ENCODE peak calls at places on chromosomes 6 and 20, in four cellular contexts. A is WTC11, C is H1, N is K562. L is an unnamed sample.
A peak's percentile ranks its signal among the peaks of the same experiment; 100 is the strongest.

GRCh38 chr20:32846852-32847251 is 11.9 kb upstream of the EFCAB8 start:
- DNase-seq in A (no peak), C (no peak), N (no peak), L (no peak)

GRCh38 chr6:46509063-46509462 is 17.8 kb upstream of the RCAN2 start:
- DNase-seq in A (no peak), C (no peak), N (no peak), L (no peak)

GRCh38 chr6:71608646-71609045 is 277.7 kb upstream of the RIMS1 start:
- DNase-seq in A (no peak), C (no peak), N (no peak), L (no peak)

GRCh38 chr6:35485402-35485877 is 11.4 kb downstream of the TEAD3 start:
- DNase-seq in A (peak; percentile 67), C (no peak), N (no peak), L (no peak)

GRCh38 chr20:50273601-50274491 is 83.2 kb downstream of the CEBPB start:
- DNase-seq in A (peak; percentile 26), C (no peak), N (no peak), L (no peak)

GRCh38 chr20:25237610-25238318 is 10.1 kb upstream of the PYGB start:
- DNase-seq in A (no peak), C (no peak), N (peak; percentile 81), L (no peak)

GRCh38 chr20:21702553-21703467 is 2.7 kb upstream of the PAX1 start:
- DNase-seq in A (peak; percentile 95), C (no peak), N (peak; percentile 53), L (peak; percentile 80)

GRCh38 chr6:13163161-13163944 is 165.0 kb downstream of the TBC1D7 start:
- DNase-seq in A (no peak), C (no peak), N (no peak), L (no peak)

GRCh38 chr6:123091091-123091895 is 95.3 kb downstream of the CLVS2 start:
- DNase-seq in A (no peak), C (no peak), N (no peak), L (peak; percentile 20)

GRCh38 chr20:1619861-1620444 is at the start of gene SIRPB1:
- DNase-seq in A (no peak), C (no peak), N (no peak), L (no peak)

GRCh38 chr6:39568896-39569295 is 156.3 kb downstream of the KIF6 start:
- DNase-seq in A (no peak), C (no peak), N (no peak), L (no peak)

GRCh38 chr6:168528457-168529095 is 87.6 kb downstream of the SMOC2 start:
- DNase-seq in A (no peak), C (no peak), N (no peak), L (no peak)

GRCh38 chr6:9537381-9537780 is 877.5 kb downstream of the TFAP2A start:
- DNase-seq in A (no peak), C (no peak), N (no peak), L (no peak)

GRCh38 chr6:24775520-24776058 is 852 bp downstream of the GMNN start:
- DNase-seq in A (no peak), C (no peak), N (peak; percentile 43), L (no peak)

GRCh38 chr20:13276945-13277582 is 56.0 kb downstream of the ISM1 start:
- DNase-seq in A (no peak), C (no peak), N (no peak), L (no peak)

GRCh38 chr6:44149369-44150012 is 9.1 kb upstream of the CAPN11 start:
- DNase-seq in A (no peak), C (no peak), N (no peak), L (no peak)

GRCh38 chr6:137570307-137570832 is 76.2 kb upstream of the OLIG3 start:
- DNase-seq in A (no peak), C (no peak), N (no peak), L (no peak)

GRCh38 chr6:129184808-129185366 is 301.9 kb downstream of the LAMA2 start:
- DNase-seq in A (no peak), C (no peak), N (no peak), L (no peak)

GRCh38 chr20:37419307-37419706 is 73.4 kb downstream of the SRC start:
- DNase-seq in A (no peak), C (no peak), N (no peak), L (no peak)

GRCh38 chr6:2480267-2480966 is 235.0 kb upstream of the GMDS start:
- DNase-seq in A (no peak), C (no peak), N (no peak), L (no peak)

GRCh38 chr6:35034411-35035171 is 106.5 kb downstream of the TCP11 start:
- DNase-seq in A (no peak), C (no peak), N (no peak), L (no peak)

DNA sequence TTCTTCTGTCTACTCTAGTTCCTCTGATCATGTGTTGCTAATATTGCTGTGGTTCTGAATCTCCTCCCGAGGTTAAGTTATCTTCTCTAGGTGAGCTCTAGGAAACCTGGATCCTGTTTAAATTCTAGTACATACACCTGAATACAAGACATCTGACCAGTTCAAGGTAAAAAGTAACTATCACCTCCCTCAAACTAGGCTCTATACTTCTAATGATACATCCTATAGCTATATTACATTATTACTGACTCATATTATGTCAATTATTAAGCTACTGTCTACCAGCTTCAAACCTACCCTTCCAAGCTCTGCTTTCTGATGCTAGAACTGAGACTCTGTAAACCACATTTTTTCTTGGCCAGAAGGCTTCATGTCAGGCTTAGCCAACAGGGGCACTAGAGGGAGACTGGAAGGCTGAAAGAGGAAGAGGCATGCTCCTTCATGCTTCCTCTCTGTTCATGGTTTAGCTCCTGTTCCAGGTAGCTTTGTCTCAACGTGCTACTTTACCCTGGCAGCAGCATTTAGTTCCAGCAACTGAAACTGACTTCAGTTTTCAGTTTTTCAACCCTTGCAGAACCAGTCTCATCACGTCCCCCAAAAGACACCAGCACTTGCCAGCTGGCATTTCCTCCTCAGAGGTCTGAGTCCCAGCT is 148.4 kb upstream of the TOP1 start:
- DNase-seq in A (no peak), C (no peak), N (no peak), L (no peak)
- TF ChIP-seq TEAD4 in A (no peak), C (no peak), N (no peak), L (no peak)

GRCh38 chr20:39312107-39312506 is 350.0 kb downstream of the DHX35 start:
- DNase-seq in A (no peak), C (no peak), N (no peak), L (no peak)
- TF ChIP-seq TEAD4 in A (no peak), C (no peak), N (no peak), L (no peak)

DNA sequence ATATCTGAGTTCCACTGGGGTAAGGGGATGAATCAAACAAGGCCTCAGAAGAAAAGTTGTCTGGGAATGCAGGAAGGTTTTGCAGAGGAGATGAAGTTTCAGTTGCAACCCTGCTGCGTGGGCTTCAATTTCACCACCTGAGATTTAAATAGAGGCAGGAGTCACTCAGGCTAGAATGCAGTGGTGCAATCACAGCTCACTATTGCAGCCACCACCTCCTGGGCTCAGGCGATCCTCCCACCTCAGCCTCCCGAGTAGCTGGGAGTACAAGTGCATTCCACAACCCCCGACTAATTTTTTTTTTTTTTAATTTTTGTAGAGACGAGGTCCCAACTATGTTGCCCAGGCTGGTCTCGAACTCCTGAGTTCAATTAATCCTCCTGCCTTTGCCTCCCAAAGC is 1.5 kb upstream of the ZNF165 start:
- DNase-seq in A (no peak), C (no peak), N (no peak), L (no peak)
- TF ChIP-seq TEAD4 in A (no peak), C (no peak), N (no peak), L (no peak)

GRCh38 chr6:147973806-147974205 is 368.8 kb upstream of the SASH1 start:
- DNase-seq in A (no peak), C (no peak), N (no peak), L (no peak)

GRCh38 chr6:147970970-147971369 is 371.7 kb upstream of the SASH1 start:
- DNase-seq in A (no peak), C (no peak), N (peak; percentile 26), L (no peak)

GRCh38 chr6:147978078-147978477 is 364.6 kb upstream of the SASH1 start:
- DNase-seq in A (no peak), C (no peak), N (no peak), L (no peak)

GRCh38 chr6:147972436-147972835 is 370.2 kb upstream of the SASH1 start:
- DNase-seq in A (no peak), C (no peak), N (no peak), L (no peak)

DNA sequence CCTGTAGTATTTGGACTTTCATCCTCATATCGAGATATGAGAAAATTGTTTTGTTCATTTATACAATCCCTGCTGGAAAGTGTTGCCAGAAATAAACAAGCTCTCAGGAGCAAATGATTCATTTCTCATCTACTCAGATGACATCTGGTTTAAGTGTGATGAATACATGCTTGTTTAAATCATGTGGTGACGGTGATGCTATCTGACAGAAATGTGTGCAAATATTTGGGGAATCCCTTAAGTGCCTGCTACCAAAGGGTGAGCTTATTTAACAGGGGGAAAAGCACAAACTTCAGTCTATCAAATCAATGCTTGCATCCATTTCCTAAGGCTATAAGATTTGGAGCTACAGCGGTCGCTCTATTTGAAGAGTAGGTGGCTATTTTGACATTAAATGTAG is 368.3 kb upstream of the SASH1 start:
- DNase-seq in A (no peak), C (no peak), N (no peak), L (no peak)
- TF ChIP-seq TEAD4 in A (no peak), C (no peak), N (no peak), L (no peak)

GRCh38 chr6:5461365-5461764 is 200.1 kb downstream of the FARS2 start:
- DNase-seq in A (no peak), C (no peak), N (no peak), L (no peak)

GRCh38 chr6:5453531-5453930 is 192.2 kb downstream of the FARS2 start:
- DNase-seq in A (no peak), C (no peak), N (no peak), L (no peak)

GRCh38 chr6:5459346-5459745 is 198.0 kb downstream of the FARS2 start:
- DNase-seq in A (no peak), C (no peak), N (no peak), L (no peak)

GRCh38 chr6:5457036-5457435 is 195.7 kb downstream of the FARS2 start:
- DNase-seq in A (no peak), C (no peak), N (no peak), L (no peak)

DNA sequence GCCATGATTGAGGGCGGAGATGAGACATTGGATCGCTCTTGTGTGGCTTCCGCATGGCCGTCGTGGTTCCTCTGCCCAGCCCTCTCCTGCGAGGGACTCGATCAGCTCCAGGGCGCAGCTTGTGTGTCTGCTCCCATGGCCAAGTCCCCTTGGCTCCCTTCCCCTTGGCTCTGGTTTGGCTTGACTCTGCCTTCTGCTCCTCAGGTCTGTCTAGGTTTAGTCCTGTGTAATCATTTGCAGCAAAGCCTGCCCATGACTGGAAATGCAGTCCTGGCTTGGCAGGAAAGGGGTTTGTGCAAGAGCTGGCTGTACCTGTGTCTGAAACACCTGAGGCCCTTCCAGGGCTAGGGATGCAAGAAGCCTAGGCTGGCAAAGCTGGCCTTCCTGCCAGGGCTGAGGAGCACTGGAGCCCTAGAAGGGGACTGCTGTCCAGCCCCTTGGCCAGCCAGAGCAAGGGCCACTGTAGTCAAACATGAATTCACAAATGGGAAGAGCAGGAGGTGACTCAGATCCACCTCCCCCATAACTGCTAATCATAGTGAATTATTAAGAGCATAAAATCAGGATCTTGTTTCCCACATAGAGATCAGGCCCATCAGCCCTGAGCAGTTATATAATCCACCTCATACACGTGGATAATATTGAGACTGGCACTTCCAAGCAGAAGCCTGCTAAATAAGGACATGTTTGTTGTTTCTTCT is 196.8 kb downstream of the FARS2 start:
- DNase-seq in A (no peak), C (no peak), N (no peak), L (no peak)
- TF ChIP-seq TEAD4 in A (no peak), C (no peak), N (no peak), L (no peak)

DNA sequence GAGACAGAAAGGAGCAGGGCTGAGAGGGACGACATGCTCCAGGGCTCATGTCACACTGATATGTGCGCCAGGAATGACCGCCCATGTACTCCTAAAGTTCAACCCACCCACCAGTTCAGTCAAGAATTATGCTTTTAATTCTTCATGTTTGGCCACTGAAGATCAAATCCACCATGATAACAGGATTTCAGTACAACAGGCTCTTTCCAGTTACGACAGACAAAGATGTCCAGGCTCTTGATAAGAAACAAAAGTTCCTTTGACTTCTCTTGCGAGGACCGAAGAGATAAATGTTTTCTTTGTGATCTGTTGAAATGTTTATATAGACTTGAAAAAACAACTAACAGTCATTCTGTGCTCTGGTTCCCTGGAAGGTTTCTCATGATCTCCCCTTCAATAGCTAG is 142.3 kb downstream of the CD164 start:
- DNase-seq in A (no peak), C (no peak), N (peak; percentile 39), L (no peak)
- TF ChIP-seq TEAD4 in A (no peak), C (no peak), N (no peak), L (no peak)

L was measured in SK-N-SH.